ENCODE peak calls at places on chromosomes 4 and X, in nine cellular contexts. M is neural progenitor cell, L is endodermal cell, E is astrocyte, D is OCI-LY7, Q is IMR-90, K is breast epithelium, Z is right atrium auricular region, S is left lung. O is an unnamed sample.

GRCh38 chr4:82984459-82984858 is 26.2 kb downstream of the LIN54 start:
- DNase-seq in M (no peak), K (no peak), S (no peak), L (no peak), Q (peak), D (no peak), E (peak), Z (no peak), O (no peak)

GRCh38 chr4:108483650-108484049 is 136.7 kb upstream of the RPL34 start:
- DNase-seq in K (no peak), Z (no peak), S (no peak), M (no peak), Q (no peak), L (no peak), E (no peak), D (no peak), O (no peak)

GRCh38 chr4:24071612-24072372 is 181.9 kb upstream of the PPARGC1A start:
- DNase-seq in D (no peak), Q (no peak), Z (no peak), M (no peak), L (no peak), S (no peak), E (no peak), K (no peak), O (no peak)

GRCh38 chr4:125321709-125322362 is 7.1 kb downstream of the FAT4 start:
- DNase-seq in K (no peak), S (no peak), D (no peak), L (no peak), M (no peak), Q (peak), Z (no peak), E (peak), O (no peak)

GRCh38 chrX:13119386-13119785 is 75.0 kb upstream of the FAM9C start:
- DNase-seq in E (no peak), M (peak), L (no peak), S (no peak), D (no peak), Z (no peak), K (no peak), Q (peak), O (no peak)

GRCh38 chrX:16873106-16873505 is 2.9 kb upstream of the RBBP7 start:
- DNase-seq in Z (no peak), S (no peak), K (no peak), M (no peak), L (no peak), E (no peak), Q (no peak), D (peak), O (no peak)

GRCh38 chr4:71553605-71554004 is 214.8 kb downstream of the SLC4A4 start:
- DNase-seq in M (peak), E (no peak), Q (peak), Z (no peak), D (peak), L (no peak), K (no peak), S (no peak), O (no peak)

GRCh38 chr4:40046311-40046980 is 10.2 kb upstream of the N4BP2 start:
- DNase-seq in K (peak), S (no peak), E (peak), M (no peak), Z (peak), D (no peak), Q (peak), L (no peak), O (no peak)

GRCh38 chrX:37904833-37905232 is 57.5 kb upstream of the DYNLT3 start:
- DNase-seq in D (no peak), S (no peak), Z (no peak), M (no peak), Q (no peak), K (no peak), E (no peak), L (no peak), O (no peak)

GRCh38 chrX:37906357-37906756 is 59.0 kb upstream of the DYNLT3 start:
- DNase-seq in D (no peak), S (no peak), L (no peak), E (no peak), Q (no peak), K (no peak), M (no peak), Z (no peak), O (no peak)

GRCh38 chrX:37910186-37910585 is 62.8 kb upstream of the DYNLT3 start:
- DNase-seq in D (no peak), E (peak), Q (no peak), M (no peak), L (no peak), K (no peak), Z (no peak), S (no peak), O (no peak)

DNA sequence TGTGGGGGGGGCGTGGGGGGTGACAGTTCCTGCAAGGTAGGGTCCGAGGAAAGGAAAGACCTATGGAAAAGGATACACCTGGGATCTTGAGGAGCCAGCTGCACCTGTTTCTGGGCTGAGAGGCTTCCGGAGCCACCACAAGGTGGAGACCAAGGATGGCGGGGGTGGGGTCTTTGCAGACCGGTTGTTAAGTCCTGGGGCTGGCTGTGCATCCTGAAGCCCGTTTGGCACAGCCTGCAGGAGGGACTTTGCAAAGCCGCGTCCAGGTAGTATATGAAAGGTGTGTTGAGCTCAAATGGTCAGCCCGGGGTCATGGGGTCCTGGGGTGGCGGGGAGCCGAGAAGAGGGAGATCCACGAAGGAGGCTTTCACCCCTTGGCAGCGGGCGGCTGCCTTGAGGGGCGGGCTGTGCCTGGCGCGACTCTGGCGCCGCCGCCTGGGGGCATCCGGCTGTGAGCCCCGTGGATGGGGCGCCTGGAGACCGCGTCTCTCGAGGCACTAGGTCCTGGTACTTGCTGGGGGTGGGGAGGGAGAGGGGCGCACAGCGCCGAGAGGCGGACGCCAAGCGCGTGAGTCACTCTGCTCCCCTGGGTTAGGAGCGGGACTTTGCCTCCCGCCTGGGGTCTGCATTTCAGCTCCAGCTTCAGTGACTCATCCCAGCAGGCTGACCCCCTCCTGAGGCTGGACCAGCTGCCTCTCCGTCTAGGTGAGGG is 58.2 kb upstream of the DYNLT3 start:
- DNase-seq in S (peak), Q (peak), L (peak), E (peak), D (no peak), M (peak), Z (no peak), K (no peak), O (no peak)
- TF ChIP-seq CTCF in S (no peak), Q (peak), L (peak), E (no peak), D (no peak), M (peak), Z (no peak), K (no peak), O (no peak)

GRCh38 chrX:24646745-24647182 is 383 bp downstream of the PCYT1B start:
- DNase-seq in K (no peak), Z (no peak), D (no peak), M (peak), S (no peak), Q (no peak), E (no peak), L (no peak), O (no peak)

GRCh38 chrX:24651783-24652182 is 4.6 kb upstream of the PCYT1B start:
- DNase-seq in L (no peak), S (no peak), Q (no peak), K (no peak), E (no peak), M (no peak), Z (no peak), D (no peak), O (no peak)

GRCh38 chrX:24643116-24643515 is 4.0 kb downstream of the PCYT1B start:
- DNase-seq in E (no peak), S (no peak), K (no peak), D (no peak), L (no peak), Z (no peak), M (no peak), Q (no peak), O (no peak)

GRCh38 chrX:24647257-24648058 is at the start of gene PCYT1B:
- DNase-seq in S (peak), D (no peak), Z (peak), K (peak), L (peak), M (peak), Q (peak), E (peak), O (peak)
- H3K4me3 ChIP-seq in S (peak), D (no peak), Z (peak), K (peak), L (peak), M (peak), Q (peak), E (peak), O (peak)

GRCh38 chr4:153409412-153409811 is 56.7 kb upstream of the TMEM131L start:
- DNase-seq in K (no peak), M (no peak), S (no peak), E (peak), L (no peak), D (no peak), Z (no peak), Q (peak), O (no peak)
- H3K27ac ChIP-seq in K (no peak), M (no peak), S (no peak), E (peak), L (no peak), D (no peak), Z (no peak), Q (no peak), O (peak)

GRCh38 chrX:39938466-39938865 is 159.3 kb downstream of the BCOR start:
- DNase-seq in L (no peak), S (no peak), K (no peak), Q (no peak), E (no peak), M (no peak), D (no peak), Z (no peak), O (no peak)

GRCh38 chrX:39939678-39940077 is 158.1 kb downstream of the BCOR start:
- DNase-seq in Z (no peak), Q (no peak), E (no peak), L (no peak), M (no peak), S (no peak), D (no peak), K (no peak), O (no peak)

GRCh38 chrX:39931554-39932282 is 166.0 kb downstream of the BCOR start:
- DNase-seq in Q (no peak), Z (no peak), K (no peak), M (no peak), S (no peak), E (no peak), D (no peak), L (no peak), O (no peak)

GRCh38 chrX:39936886-39937770 is 160.6 kb downstream of the BCOR start:
- DNase-seq in E (no peak), S (no peak), D (no peak), M (no peak), Q (no peak), K (no peak), L (no peak), Z (no peak), O (no peak)

DNA sequence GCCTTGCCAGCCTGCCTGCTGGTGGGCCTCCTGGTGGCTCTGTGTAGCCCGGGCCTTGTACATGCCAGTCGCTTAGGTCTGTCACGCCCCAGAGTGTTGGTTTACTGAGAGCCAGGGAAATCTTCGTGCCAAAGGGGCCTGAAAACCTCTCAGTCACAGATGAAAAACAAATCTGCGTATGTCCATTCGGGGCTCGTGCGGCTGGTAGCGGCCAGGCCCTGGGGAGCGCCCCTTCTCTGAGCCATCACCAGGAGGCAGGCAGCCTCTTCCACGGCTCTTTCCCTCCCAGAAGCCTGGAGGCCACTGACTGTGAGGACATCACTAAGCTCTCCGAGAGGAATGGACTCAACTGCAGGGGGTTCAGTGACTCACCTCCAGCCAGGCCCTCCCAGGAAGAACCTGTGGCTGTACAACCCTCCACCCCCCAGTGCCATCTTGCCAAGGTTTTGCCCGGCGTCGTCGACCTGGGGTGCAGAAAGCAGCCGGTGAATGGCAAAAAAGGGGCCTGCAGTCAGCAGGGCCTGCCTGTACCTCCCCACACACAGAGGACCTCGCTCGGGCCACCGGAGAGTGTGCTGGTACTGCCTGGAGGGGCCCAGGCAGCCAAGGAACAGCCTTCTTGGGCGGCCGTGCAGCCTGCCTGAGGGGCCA is 162.2 kb downstream of the BCOR start:
- DNase-seq in E (peak), L (peak), S (no peak), K (no peak), D (no peak), Z (no peak), M (peak), Q (no peak), O (no peak)
- TF ChIP-seq CTCF in E (no peak), L (peak), S (no peak), K (no peak), D (no peak), Z (no peak), M (no peak), Q (no peak), O (no peak)

GRCh38 chr4:39032218-39033085 is at the start of gene TMEM156:
- DNase-seq in Z (no peak), L (no peak), Q (peak), K (no peak), S (no peak), D (peak), M (no peak), E (no peak), O (no peak)

GRCh38 chr4:39026096-39026495 is 6.1 kb downstream of the TMEM156 start:
- DNase-seq in M (no peak), E (no peak), Z (no peak), D (no peak), Q (no peak), L (no peak), K (no peak), S (no peak), O (no peak)

GRCh38 chr4:39030726-39031125 is 1.5 kb downstream of the TMEM156 start:
- DNase-seq in E (no peak), L (no peak), M (no peak), Q (peak), Z (no peak), D (no peak), K (no peak), S (no peak), O (no peak)

GRCh38 chr4:39025552-39026085 is 6.6 kb downstream of the TMEM156 start:
- DNase-seq in M (no peak), S (no peak), Z (no peak), E (peak), L (no peak), Q (peak), D (peak), K (no peak), O (no peak)

GRCh38 chr4:39029752-39030694 is 2.2 kb downstream of the TMEM156 start:
- DNase-seq in D (peak), S (no peak), L (no peak), Z (no peak), K (no peak), M (no peak), Q (no peak), E (no peak), O (no peak)
- H3K4me3 ChIP-seq in D (peak), S (no peak), L (no peak), Z (no peak), K (no peak), M (no peak), Q (no peak), E (peak), O (no peak)

DNA sequence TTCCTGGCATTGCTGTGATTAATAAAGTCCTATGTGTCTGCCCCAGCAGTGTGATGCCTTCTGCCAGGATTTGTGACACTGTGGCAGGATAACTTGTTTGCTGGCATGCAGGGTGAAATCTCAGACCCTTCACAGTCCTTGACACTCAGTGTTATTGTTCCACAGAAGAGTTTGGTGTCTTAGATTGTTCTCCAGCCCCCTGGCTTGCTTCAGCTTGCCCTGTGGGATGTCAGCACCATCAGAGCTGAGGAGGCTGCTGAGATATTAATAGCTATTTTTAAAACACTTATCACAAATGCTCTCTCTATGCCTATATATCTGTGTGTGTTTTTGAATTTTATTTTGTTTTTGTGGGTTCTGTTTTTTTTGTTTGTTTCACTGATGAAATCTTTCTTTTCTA is 136.9 kb downstream of the TSPAN5 start:
- DNase-seq in D (no peak), K (no peak), Q (no peak), S (no peak), M (no peak), E (no peak), L (no peak), Z (no peak), O (no peak)
- H3K27ac ChIP-seq in D (no peak), K (peak), Q (no peak), S (no peak), M (no peak), E (peak), L (no peak), Z (no peak), O (no peak)

DNA sequence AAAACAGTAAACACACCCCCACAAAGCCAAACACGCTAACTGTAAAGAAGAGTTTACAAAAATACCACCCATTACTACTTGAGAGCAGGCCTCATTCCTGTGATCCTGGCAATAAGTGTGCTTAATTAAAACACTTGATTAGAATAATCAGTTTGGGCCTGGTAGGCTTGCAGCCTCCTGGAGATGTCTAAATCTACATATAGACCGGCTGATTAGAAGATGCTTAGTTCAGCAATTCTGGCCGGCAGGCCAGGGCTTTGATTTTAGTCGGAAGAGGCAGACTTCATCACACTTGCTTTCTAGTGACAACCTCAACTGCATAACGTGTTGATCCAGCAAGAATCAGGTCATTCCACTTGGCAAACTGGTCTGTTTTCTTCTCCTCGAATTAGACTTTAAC is 114.0 kb downstream of the DCTD start:
- DNase-seq in L (no peak), S (no peak), D (no peak), M (no peak), Z (no peak), Q (no peak), E (no peak), K (no peak), O (no peak)
- TF ChIP-seq CTCF in L (no peak), S (no peak), D (no peak), M (no peak), Z (no peak), Q (no peak), E (no peak), K (no peak), O (no peak)

O was measured in coronary artery.